ENCODE peak calls at places on chromosomes 6 and 20, in four cellular contexts. Q, C, B and K are unnamed samples.

GRCh38 chr6:13613029-13613594 is 2.0 kb upstream of the NOL7 start:
- DNase-seq in Q (no peak), B (no peak), C (no peak), K (no peak)

GRCh38 chr6:140538926-140539325 is 1164.5 kb upstream of the CITED2 start:
- DNase-seq in Q (no peak), B (no peak), C (no peak), K (no peak)

GRCh38 chr6:52937908-52938307 is 28.4 kb upstream of the GSTA3 start:
- DNase-seq in B (no peak), Q (no peak), C (no peak), K (no peak)

GRCh38 chr6:85675030-85675819 is 32.5 kb upstream of the SYNCRIP start:
- DNase-seq in B (no peak), Q (no peak), C (no peak), K (no peak)

GRCh38 chr20:58407966-58408557 is 19.0 kb downstream of the VAPB start:
- DNase-seq in C (no peak), Q (no peak), B (peak; percentile 45), K (no peak)

GRCh38 chr6:3764516-3765333 is 13.2 kb upstream of the PXDC1 start:
- DNase-seq in B (no peak), C (no peak), Q (no peak), K (no peak)

GRCh38 chr6:42448906-42449659 is 2.6 kb downstream of the TRERF1 start:
- DNase-seq in Q (no peak), C (no peak), B (no peak), K (no peak)

GRCh38 chr20:63835031-63835858 is 4.2 kb upstream of the ZBTB46 start:
- DNase-seq in B (no peak), C (peak; percentile 92), Q (peak; percentile 100), K (no peak)

GRCh38 chr6:107811591-107812218 is 12.4 kb downstream of the SCML4 start:
- DNase-seq in C (no peak), B (no peak), Q (peak; percentile 13), K (no peak)

GRCh38 chr6:166616261-166617226 is 10.5 kb downstream of the RPS6KA2 start:
- DNase-seq in C (no peak), Q (no peak), B (no peak), K (no peak)

GRCh38 chr6:43247115-43247999 is 4.1 kb downstream of the TTBK1 start:
- DNase-seq in Q (peak; percentile 91), B (peak; percentile 86), C (no peak), K (no peak)

GRCh38 chr6:35071347-35071994 is 69.7 kb downstream of the TCP11 start:
- DNase-seq in C (no peak), B (no peak), Q (no peak), K (no peak)

GRCh38 chr6:146312606-146313005 is 231.0 kb upstream of the RAB32 start:
- DNase-seq in C (no peak), Q (no peak), B (no peak), K (no peak)

GRCh38 chr6:7910298-7910653 is 312 bp downstream of the TXNDC5 start:
- DNase-seq in B (no peak), Q (no peak), C (no peak), K (no peak)

GRCh38 chr6:160378218-160378617 is 30.0 kb downstream of the SLC22A3 start:
- DNase-seq in B (no peak), C (no peak), Q (no peak), K (no peak)

GRCh38 chr6:64012351-64013060 is 376.9 kb downstream of the PHF3 start:
- DNase-seq in B (no peak), C (no peak), Q (peak; percentile 45), K (no peak)

GRCh38 chr20:25270829-25271251 is 23.0 kb downstream of the PYGB start:
- DNase-seq in Q (no peak), B (no peak), C (no peak), K (no peak)

GRCh38 chr6:7452898-7453297 is 63.3 kb downstream of the RIOK1 start:
- DNase-seq in Q (no peak), B (no peak), C (no peak), K (no peak)

GRCh38 chr6:150770631-150771030 is 94.9 kb upstream of the MTHFD1L start:
- DNase-seq in B (no peak), Q (no peak), C (no peak), K (no peak)

GRCh38 chr6:7058250-7058923 is 49.4 kb upstream of the RREB1 start:
- DNase-seq in C (no peak), B (peak; percentile 13), Q (peak; percentile 89), K (no peak)

GRCh38 chr6:64683682-64684081 is 1023.3 kb downstream of the EYS start:
- DNase-seq in C (no peak), Q (peak; percentile 23), B (no peak), K (no peak)

GRCh38 chr20:1761116-1761515 is 103.5 kb upstream of the SIRPG start:
- DNase-seq in C (no peak), B (no peak), Q (peak; percentile 57), K (no peak)

GRCh38 chr20:50026746-50027575 is 44.2 kb downstream of the SNAI1 start:
- DNase-seq in Q (no peak), B (no peak), C (no peak), K (no peak)

GRCh38 chr6:21634582-21634981 is 41.0 kb downstream of the SOX4 start:
- DNase-seq in C (no peak), Q (peak; percentile 62), B (no peak), K (no peak)

GRCh38 chr20:36497856-36498255 is 43.5 kb upstream of the MYL9 start:
- DNase-seq in Q (no peak), B (no peak), C (no peak), K (no peak)

GRCh38 chr6:15412767-15413166 is 166.9 kb downstream of the JARID2 start:
- DNase-seq in C (no peak), Q (no peak), B (no peak), K (no peak)

GRCh38 chr6:131602913-131603312 is 25.1 kb downstream of the MED23 start:
- DNase-seq in B (no peak), Q (no peak), C (peak; percentile 43), K (no peak)

GRCh38 chr6:32327103-32327502 is 44.6 kb downstream of the TSBP1 start:
- DNase-seq in C (no peak), Q (no peak), B (no peak), K (peak; percentile 7)